ENCODE peak calls at places on chromosomes 2 and 18, in nine cellular contexts. I is stimulated activated CD4-positive, alpha-beta T cell treated with anti-CD3 and anti-CD28 coated beads, Interleukin-12 subunit alpha, Interleukin-12 subunit beta, amount 100 ng/mL, for 48 hours; T is HS-5; Y is Right ventricle myocardium inferior; J is NCI-H1092 treated with DMSO at 0.1 percent for 48 hours; G is iPS-NIHi11; N is fibroblast of the aortic adventitia; H is body of pancreas; W is GM12865. C is an unnamed sample.

GRCh38 chr2:186917866-186918265 is 68.9 kb upstream of the ZSWIM2 start:
- DNase-seq in G (no peak), T (no peak), H (no peak), W (no peak), I (no peak), Y (no peak), N (no peak), J (no peak), C (no peak)

GRCh38 chr2:98281607-98282006 is 64.6 kb upstream of the CNGA3 start:
- DNase-seq in Y (no peak), N (no peak), T (no peak), J (no peak), H (no peak), W (no peak), I (no peak), G (no peak), C (no peak)

GRCh38 chr18:40197711-40198110 is 1757.3 kb upstream of the PIK3C3 start:
- DNase-seq in H (no peak), T (no peak), G (no peak), Y (no peak), W (no peak), N (no peak), I (no peak), J (no peak), C (no peak)

GRCh38 chr2:159083601-159084000 is 115.2 kb downstream of the TANC1 start:
- DNase-seq in J (no peak), N (no peak), G (no peak), T (no peak), I (no peak), Y (no peak), H (no peak), W (no peak), C (no peak)

GRCh38 chr2:145918951-145919350 is 1399.0 kb upstream of the ZEB2 start:
- DNase-seq in T (no peak), G (no peak), I (no peak), Y (no peak), W (no peak), J (no peak), N (no peak), H (no peak), C (no peak)

GRCh38 chr2:219542931-219543595 is 546 bp downstream of the CHPF start:
- DNase-seq in J (no peak), G (no peak), Y (peak), N (peak), I (peak), W (no peak), H (peak), T (no peak), C (no peak)

GRCh38 chr18:75070625-75071483 is 138.1 kb downstream of the PTGR3 start:
- DNase-seq in W (peak), I (peak), J (peak), Y (peak), G (no peak), N (peak), H (peak), T (peak), C (no peak)

GRCh38 chr2:167294031-167294774 is 405.9 kb downstream of the XIRP2 start:
- DNase-seq in T (no peak), J (peak), H (peak), Y (peak), N (peak), I (no peak), W (no peak), G (peak), C (no peak)

GRCh38 chr2:54099834-54100595 is 15.4 kb upstream of the ACYP2 start:
- DNase-seq in W (peak), H (no peak), I (no peak), J (no peak), G (no peak), N (no peak), T (no peak), Y (no peak), C (no peak)

GRCh38 chr2:199940373-199940772 is 14.9 kb downstream of the TYW5 start:
- DNase-seq in W (peak), H (no peak), T (no peak), G (no peak), Y (no peak), N (peak), J (peak), I (no peak), C (no peak)

GRCh38 chr18:75340206-75340605 is 87.3 kb downstream of the SMIM21 start:
- DNase-seq in J (no peak), N (no peak), H (no peak), I (no peak), G (no peak), W (no peak), Y (no peak), T (no peak), C (no peak)

GRCh38 chr2:64133354-64133753 is 10.9 kb downstream of the PELI1 start:
- DNase-seq in N (no peak), Y (no peak), W (no peak), H (no peak), I (no peak), T (no peak), G (no peak), J (no peak), C (no peak)

GRCh38 chr2:95005726-95006125 is 19.8 kb upstream of the MAL start:
- DNase-seq in J (no peak), I (no peak), W (no peak), Y (no peak), G (no peak), T (no peak), N (no peak), H (no peak), C (no peak)

GRCh38 chr2:67895171-67895941 is 167.4 kb downstream of the C1D start:
- DNase-seq in Y (no peak), G (peak), H (peak), W (no peak), N (no peak), T (no peak), I (no peak), J (no peak), C (peak)

GRCh38 chr2:205883026-205883425 is 200.7 kb downstream of the NRP2 start:
- DNase-seq in T (no peak), J (no peak), G (no peak), N (no peak), Y (no peak), W (no peak), H (no peak), I (no peak), C (no peak)

GRCh38 chr2:203650860-203651613 is 55.4 kb upstream of the CD28 start:
- DNase-seq in H (peak), G (peak), T (no peak), W (peak), Y (no peak), I (no peak), N (peak), J (peak), C (no peak)

GRCh38 chr2:203446071-203446481 is 89.0 kb downstream of the RAPH1 start:
- DNase-seq in H (no peak), Y (no peak), I (no peak), N (peak), J (no peak), G (no peak), T (peak), W (no peak), C (no peak)

GRCh38 chr2:197159681-197160211 is 150.8 kb downstream of the ANKRD44 start:
- DNase-seq in H (no peak), W (peak), T (peak), Y (no peak), N (peak), G (no peak), J (no peak), I (peak), C (no peak)